ENCODE peak calls at places on chromosomes 3 and 15, in eight cellular contexts. M is activated T-cell treated with anti-CD3 and anti-CD28 coated beads, Interleukin-2, amount 50 U/mL, for 72 hours; Z is activated T-helper 1 cell treated with Interleukin-2 at 50 U/mL for 16 hours; P is progenitor cell of endocrine pancreas; S is hepatic stellate cell; O is COR-L47; R is ovary; K is Calu3. T is an unnamed sample.

GRCh38 chr3:129315386-129315991 is 36.8 kb downstream of the HMCES start:
- DNase-seq in K (peak), R (no peak), Z (peak), O (no peak), S (no peak), P (no peak), M (peak), T (no peak)

GRCh38 chr3:159635047-159635641 is 353.5 kb upstream of the IL12A start:
- DNase-seq in O (no peak), K (peak), R (no peak), S (no peak), Z (no peak), P (no peak), M (no peak), T (no peak)

GRCh38 chr15:59332009-59332408 is 40.7 kb downstream of the MYO1E start:
- DNase-seq in S (no peak), K (no peak), R (no peak), P (no peak), M (no peak), Z (no peak), O (no peak), T (no peak)

GRCh38 chr15:60563539-60564404 is 84.8 kb upstream of the ICE2 start:
- DNase-seq in P (no peak), Z (no peak), K (no peak), S (no peak), O (no peak), R (no peak), M (no peak), T (no peak)

GRCh38 chr15:34514251-34514760 is 69.1 kb downstream of the GOLGA8B start:
- DNase-seq in K (peak), Z (no peak), O (no peak), R (no peak), S (peak), P (peak), M (peak), T (no peak)

GRCh38 chr3:127799476-127800222 is 22.7 kb downstream of the MGLL start:
- DNase-seq in K (peak), O (no peak), Z (no peak), P (no peak), M (no peak), R (no peak), S (peak), T (no peak)

GRCh38 chr3:182738583-182739514 is 54.5 kb upstream of the ATP11B start:
- DNase-seq in K (peak), P (no peak), M (no peak), Z (no peak), S (no peak), R (no peak), O (no peak), T (no peak)

GRCh38 chr3:52099006-52099405 is 42.6 kb upstream of the DUSP7 start:
- DNase-seq in O (no peak), Z (no peak), P (no peak), K (peak), M (no peak), S (no peak), R (no peak), T (no peak)

GRCh38 chr15:56242576-56243116 is 1.0 kb downstream of the RFX7 start:
- DNase-seq in R (no peak), K (no peak), P (no peak), Z (no peak), S (no peak), M (no peak), O (peak), T (no peak)

GRCh38 chr15:40825661-40826088 is 2.8 kb downstream of the PPP1R14D start:
- DNase-seq in O (no peak), R (no peak), K (peak), P (no peak), S (no peak), Z (no peak), M (no peak), T (no peak)

GRCh38 chr15:88821993-88822392 is 18.8 kb downstream of the ACAN start:
- DNase-seq in M (no peak), R (no peak), S (no peak), P (no peak), Z (no peak), O (no peak), K (no peak), T (no peak)

GRCh38 chr15:56019060-56019793 is 25.8 kb upstream of the NEDD4 start:
- DNase-seq in Z (no peak), O (no peak), R (no peak), S (no peak), M (no peak), P (no peak), K (peak), T (no peak)

GRCh38 chr3:195438371-195438770 is 4.4 kb downstream of the ACAP2 start:
- DNase-seq in Z (no peak), S (no peak), P (no peak), K (peak), M (no peak), O (no peak), R (no peak), T (no peak)

GRCh38 chr15:59017459-59017858 is 30.0 kb downstream of the RNF111 start:
- DNase-seq in O (no peak), S (no peak), K (no peak), Z (no peak), M (no peak), R (no peak), P (no peak), T (no peak)

GRCh38 chr3:10242182-10243065 is 5.8 kb upstream of the TATDN2 start:
- DNase-seq in S (peak), K (no peak), M (peak), Z (peak), R (no peak), O (no peak), P (no peak), T (no peak)

GRCh38 chr3:129059311-129059975 is 1.1 kb upstream of the GP9 start:
- DNase-seq in Z (no peak), O (no peak), R (no peak), K (no peak), S (no peak), P (no peak), M (no peak), T (no peak)

GRCh38 chr3:69767571-69767970 is 28.3 kb downstream of the MITF start:
- DNase-seq in P (no peak), K (no peak), M (no peak), S (no peak), O (no peak), R (peak), Z (no peak), T (no peak)

GRCh38 chr15:100337422-100338044 is 4.2 kb downstream of the ADAMTS17 start:
- DNase-seq in O (no peak), K (no peak), S (no peak), R (no peak), Z (no peak), P (no peak), M (no peak), T (no peak)

GRCh38 chr15:89353991-89354390 is 19.4 kb upstream of the POLG start:
- DNase-seq in S (no peak), O (no peak), P (no peak), Z (no peak), M (no peak), K (no peak), R (no peak), T (no peak)